ENCODE peak calls at places on chromosomes 1 and 21, in five cellular contexts. E is H1, C is IMR-90, G is mesendoderm, W is mesenchymal stem cell. A is an unnamed sample.

GRCh38 chr1:46041974-46042373 is 90.5 kb downstream of the PIK3R3 start:
- DNase-seq in E (no peak), C (peak; percentile 27), G (no peak), W (no peak), A (no peak)

GRCh38 chr21:28396421-28396820 is 596.3 kb downstream of the LTN1 start:
- DNase-seq in E (no peak), C (no peak), G (no peak), W (no peak), A (no peak)

GRCh38 chr1:165369255-165369848 is 12.8 kb upstream of the LMX1A start:
- DNase-seq in E (no peak), C (peak; percentile 21), G (peak; percentile 56), W (peak; percentile 44), A (no peak)

GRCh38 chr1:79198841-79199240 is 192.3 kb upstream of the ADGRL4 start:
- DNase-seq in E (no peak), C (peak; percentile 61), G (no peak), W (peak; percentile 73), A (no peak)

GRCh38 chr1:227356582-227357228 is 38.4 kb upstream of the CDC42BPA start:
- DNase-seq in E (peak; percentile 92), C (no peak), G (peak; percentile 88), W (no peak), A (no peak)

GRCh38 chr1:49013046-49013445 is 236.4 kb upstream of the BEND5 start:
- DNase-seq in E (no peak), C (no peak), G (no peak), W (no peak), A (no peak)

GRCh38 chr1:212182585-212182984 is 102.6 kb upstream of the PPP2R5A start:
- DNase-seq in E (no peak), C (no peak), G (no peak), W (no peak), A (no peak)

GRCh38 chr1:26941311-26941710 is 19.0 kb downstream of the KDF1 start:
- DNase-seq in E (no peak), C (no peak), G (no peak), W (no peak), A (no peak)

GRCh38 chr1:220983877-220984635 is 104.8 kb downstream of the HLX start:
- DNase-seq in E (peak; percentile 9), C (no peak), G (peak; percentile 46), W (no peak), A (no peak)
- H2AK5ac ChIP-seq in E (no peak overlapping the region), C (no peak overlapping the region), G (no peak overlapping the region), W (no peak overlapping the region), A (no peak overlapping the region)

GRCh38 chr1:173474097-173474779 is 2.9 kb upstream of the PRDX6 start:
- DNase-seq in E (no peak), C (peak; percentile 7), G (peak; percentile 39), W (peak; percentile 35), A (no peak)
- H2BK120ac ChIP-seq in E (no peak overlapping the region), C (peak overlapping the region; percentile 73), G (peak overlapping the region; percentile 88), W (no peak overlapping the region), A (no peak overlapping the region)

DNA sequence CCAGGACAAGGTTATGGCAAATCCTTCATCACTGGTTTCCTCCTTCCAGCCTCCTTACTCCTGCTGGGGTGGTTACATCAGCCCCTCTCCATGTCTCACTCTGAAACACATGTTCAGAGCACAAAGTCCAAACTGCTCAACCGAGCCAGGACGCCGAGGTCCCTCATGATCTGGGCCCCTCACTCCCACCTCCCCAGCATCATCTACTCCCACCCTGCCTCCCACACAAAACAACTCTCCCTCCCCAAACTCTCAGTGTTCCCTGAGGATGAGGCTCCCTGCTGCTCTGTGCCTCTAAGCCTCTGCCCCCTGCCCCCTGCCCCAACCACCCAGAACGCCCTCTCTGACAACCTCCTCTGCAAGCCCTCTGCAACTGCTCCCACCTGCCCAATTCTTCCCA is 33.3 kb upstream of the ZBTB40 start:
- DNase-seq in E (no peak), C (no peak), G (no peak), W (no peak), A (no peak)
- H2AK5ac ChIP-seq in E (no peak overlapping the region), C (peak overlapping the region; percentile 34), G (no peak overlapping the region), W (peak overlapping the region; percentile 21), A (no peak overlapping the region)

GRCh38 chr1:223844521-223844961 is 1.2 kb downstream of the TP53BP2 start:
- DNase-seq in E (no peak), C (no peak), G (no peak), W (peak; percentile 45), A (no peak)
- H2BK120ac ChIP-seq in E (peak overlapping the region; percentile 58), C (peak overlapping the region; percentile 31), G (no peak overlapping the region), W (no peak overlapping the region), A (no peak overlapping the region)

GRCh38 chr1:29249951-29250581 is 13.7 kb downstream of the PTPRU start:
- DNase-seq in E (no peak), C (no peak), G (no peak), W (no peak), A (no peak)

GRCh38 chr1:29254346-29254745 is 18.0 kb downstream of the PTPRU start:
- DNase-seq in E (no peak), C (no peak), G (no peak), W (no peak), A (no peak)

GRCh38 chr1:29249170-29249691 is 12.9 kb downstream of the PTPRU start:
- DNase-seq in E (peak; percentile 84), C (peak; percentile 40), G (peak; percentile 99), W (peak; percentile 43), A (no peak)

GRCh38 chr1:29253180-29253579 is 16.9 kb downstream of the PTPRU start:
- DNase-seq in E (no peak), C (no peak), G (peak; percentile 57), W (no peak), A (no peak)

DNA sequence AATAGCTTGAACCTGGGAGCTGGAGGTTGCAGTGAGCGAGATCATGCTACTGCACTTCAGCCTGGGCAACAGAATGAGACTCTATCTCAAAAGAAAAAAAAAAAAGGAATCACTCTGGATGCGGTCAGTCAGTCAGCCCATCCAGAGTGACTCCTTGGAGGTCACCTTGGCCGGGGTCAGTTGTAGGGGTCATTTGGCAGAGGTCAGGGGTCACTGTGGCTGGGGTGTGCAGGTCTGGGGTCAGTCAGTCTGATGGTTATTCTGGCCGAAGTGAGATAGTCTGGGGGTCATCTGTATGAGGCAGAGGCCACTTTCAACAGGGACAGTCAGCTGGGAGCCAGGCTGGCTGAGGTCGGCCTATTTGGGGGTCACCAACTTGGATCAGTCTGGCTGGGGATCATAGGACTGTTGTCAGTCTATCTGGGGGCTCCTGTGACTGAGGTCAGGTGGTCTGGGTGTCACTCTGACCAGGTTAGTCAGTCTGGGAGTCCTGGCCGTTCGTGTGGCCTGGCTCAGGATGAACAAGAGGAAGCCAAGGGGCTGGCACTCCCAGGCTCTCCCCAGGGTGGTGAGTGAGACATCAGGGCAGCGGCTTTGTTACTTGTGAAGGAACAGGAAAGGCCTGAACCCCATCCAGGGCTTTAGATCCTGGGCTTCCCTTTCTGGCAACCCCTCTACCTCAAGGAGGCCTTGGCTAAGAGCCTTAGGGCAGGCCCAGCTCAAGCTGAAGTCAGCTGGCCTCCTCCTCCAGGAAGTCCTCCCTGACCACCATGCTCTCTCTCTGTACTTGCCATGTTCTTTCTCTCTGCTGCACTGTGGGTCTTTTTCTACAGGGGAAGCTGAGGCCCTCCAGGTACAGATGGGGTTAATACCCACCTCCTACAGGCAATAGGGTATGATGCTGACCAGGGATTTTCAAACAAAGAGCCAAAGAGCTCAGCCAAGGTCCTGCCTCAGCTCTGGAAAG is 15.1 kb downstream of the PTPRU start:
- DNase-seq in E (no peak), C (no peak), G (no peak), W (no peak), A (no peak)
- H2AK5ac ChIP-seq in E (peak overlapping the region; percentile 97), C (no peak overlapping the region), G (peak overlapping the region; percentile 53), W (no peak overlapping the region), A (peak overlapping the region; percentile 71)

GRCh38 chr21:46229133-46229922 is 754 bp upstream of the LSS start:
- DNase-seq in E (peak; percentile 10), C (no peak), G (peak; percentile 10), W (no peak), A (peak; percentile 74)

GRCh38 chr21:46226920-46227599 is 1.5 kb downstream of the LSS start:
- DNase-seq in E (no peak), C (peak; percentile 78), G (peak; percentile 22), W (peak; percentile 79), A (no peak)

GRCh38 chr21:46226146-46226545 is 2.4 kb downstream of the LSS start:
- DNase-seq in E (no peak), C (peak; percentile 19), G (no peak), W (peak; percentile 54), A (no peak)

GRCh38 chr21:46228345-46229051 is at the start of gene LSS:
- DNase-seq in E (peak; percentile 95), C (peak; percentile 97), G (peak; percentile 99), W (peak; percentile 98), A (peak; percentile 97)

GRCh38 chr21:46227811-46228344 is 696 bp downstream of the LSS start:
- DNase-seq in E (no peak), C (no peak), G (peak; percentile 18), W (peak; percentile 15), A (no peak)
- H2BK120ac ChIP-seq in E (no peak overlapping the region), C (no peak overlapping the region), G (peak overlapping the region; percentile 64), W (peak overlapping the region; percentile 65), A (peak overlapping the region; percentile 69)

GRCh38 chr1:56286956-56287355 is 292.4 kb downstream of the PLPP3 start:
- DNase-seq in E (no peak), C (no peak), G (no peak), W (no peak), A (no peak)
- H2AK5ac ChIP-seq in E (no peak overlapping the region), C (no peak overlapping the region), G (no peak overlapping the region), W (no peak overlapping the region), A (no peak overlapping the region)

DNA sequence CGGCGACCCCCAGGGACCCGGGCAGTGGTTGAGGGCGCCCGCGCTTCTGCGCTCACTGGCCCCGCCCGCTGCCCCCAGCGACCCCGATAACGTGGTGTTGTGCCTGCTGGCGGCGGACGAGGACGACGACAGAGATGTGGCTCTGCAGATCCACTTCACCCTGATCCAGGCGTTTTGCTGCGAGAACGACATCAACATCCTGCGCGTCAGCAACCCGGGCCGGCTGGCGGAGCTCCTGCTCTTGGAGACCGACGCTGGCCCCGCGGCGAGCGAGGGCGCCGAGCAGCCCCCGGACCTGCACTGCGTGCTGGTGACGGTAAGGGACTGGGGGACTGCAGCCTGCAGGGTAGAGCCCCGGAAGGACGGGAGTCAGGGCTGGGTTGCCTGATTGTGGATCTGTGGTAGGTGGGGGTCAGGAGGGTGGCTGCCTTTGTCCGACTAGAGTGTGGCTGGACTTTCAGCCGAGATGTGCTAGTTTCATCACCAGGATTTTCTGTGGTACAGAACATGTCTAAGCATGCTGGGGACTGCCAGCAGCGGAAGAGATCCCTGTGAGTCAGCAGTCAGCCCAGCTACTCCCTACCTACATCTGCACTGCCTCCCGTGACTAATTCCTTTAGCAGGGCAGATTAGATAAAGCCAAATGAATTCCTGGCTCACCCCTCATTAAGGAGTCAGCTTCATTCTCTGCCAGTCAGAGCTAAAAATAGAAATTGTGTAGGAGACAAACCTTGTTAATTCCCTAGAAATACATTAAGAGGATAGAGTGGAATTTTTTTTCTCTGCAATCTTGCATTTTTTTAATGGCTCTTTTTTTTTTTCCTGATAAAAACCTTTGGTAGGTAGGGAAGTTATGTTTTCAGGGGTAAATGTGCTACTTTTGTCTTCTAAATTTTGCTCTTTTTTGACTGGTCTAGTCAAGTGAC is 1.5 kb downstream of the GADD45A start:
- DNase-seq in E (no peak), C (peak; percentile 99), G (peak; percentile 97), W (peak; percentile 98), A (peak; percentile 72)
- H2BK120ac ChIP-seq in E (no peak overlapping the region), C (peak overlapping the region; percentile 96), G (no peak overlapping the region), W (peak overlapping the region; percentile 91), A (peak overlapping the region; percentile 89)

A was measured in neuronal stem cell.